ENCODE peak calls at places on chromosomes 5 and 9, in five cellular contexts. U is upper lobe of left lung, Q is heart left ventricle, Z is pancreas, I is A673. W is an unnamed sample.

GRCh38 chr5:97778451-97778850 is 595.4 kb upstream of the RIOK2 start:
- DNase-seq in U (no peak), I (no peak), Z (no peak), Q (no peak), W (no peak)

GRCh38 chr5:138460032-138460693 is 5.1 kb upstream of the EGR1 start:
- DNase-seq in I (no peak), Q (no peak), U (no peak), Z (no peak), W (no peak)

GRCh38 chr5:55159763-55160492 is at the start of gene GPX8:
- DNase-seq in Z (no peak), U (no peak), Q (peak; percentile 22), I (peak; percentile 89), W (no peak)

GRCh38 chr5:80161165-80161564 is 94.7 kb downstream of the SERINC5 start:
- DNase-seq in U (no peak), Q (no peak), Z (no peak), I (peak; percentile 90), W (no peak)

GRCh38 chr5:93574939-93575241 is 6.1 kb downstream of the NR2F1-AS1 start:
- DNase-seq in Z (no peak), Q (no peak), I (no peak), U (no peak), W (no peak)

GRCh38 chr9:77417570-77417969 is 230.6 kb downstream of the GNA14 start:
- DNase-seq in Z (no peak), Q (no peak), U (no peak), I (peak; percentile 55), W (no peak)

GRCh38 chr9:4762889-4763521 is 22.0 kb upstream of the AK3 start:
- DNase-seq in U (no peak), Z (no peak), Q (peak; percentile 37), I (peak; percentile 73), W (no peak)

GRCh38 chr5:180049357-180049673 is 22.2 kb downstream of the RNF130 start:
- DNase-seq in U (no peak), Z (no peak), I (no peak), Q (no peak), W (no peak)

GRCh38 chr5:8953911-8954310 is 592.0 kb downstream of the SEMA5A start:
- DNase-seq in U (no peak), Z (no peak), Q (no peak), I (no peak), W (no peak)

GRCh38 chr9:88197016-88197415 is 58.7 kb upstream of the SPATA31C2 start:
- DNase-seq in I (peak; percentile 96), Z (no peak), Q (no peak), U (no peak), W (no peak)

GRCh38 chr5:53123702-53124101 is 14.1 kb upstream of the MOCS2 start:
- DNase-seq in Z (no peak), Q (no peak), I (peak; percentile 8), U (no peak), W (no peak)

GRCh38 chr5:20215257-20215656 is 227.3 kb upstream of the CDH18 start:
- DNase-seq in U (no peak), Z (no peak), Q (no peak), I (no peak), W (no peak)

GRCh38 chr9:90285946-90286345 is 356.7 kb downstream of the DIRAS2 start:
- DNase-seq in I (no peak), Z (no peak), Q (no peak), U (no peak), W (no peak)

GRCh38 chr9:112500842-112501241 is 14.2 kb downstream of the KIAA1958 start:
- DNase-seq in Z (no peak), I (no peak), Q (no peak), U (no peak), W (no peak)

GRCh38 chr5:88955403-88955802 is 72.4 kb upstream of the MEF2C start:
- DNase-seq in Q (no peak), Z (no peak), U (no peak), I (no peak), W (no peak)

GRCh38 chr5:36161317-36161716 is 9.4 kb downstream of the SKP2 start:
- DNase-seq in Q (no peak), I (no peak), U (no peak), Z (no peak), W (no peak)

GRCh38 chr5:44568519-44568918 is 179.3 kb upstream of the FGF10 start:
- DNase-seq in Z (no peak), Q (no peak), I (no peak), U (no peak), W (no peak)

GRCh38 chr9:83714316-83714715 is 6.6 kb upstream of the UBQLN1 start:
- DNase-seq in U (no peak), I (peak; percentile 13), Q (no peak), Z (no peak), W (no peak)

GRCh38 chr5:54357371-54358058 is 47.1 kb upstream of the ARL15 start:
- DNase-seq in Z (no peak), Q (no peak), U (no peak), I (peak; percentile 32), W (no peak)

GRCh38 chr5:88370824-88371223 is 102.2 kb upstream of the TMEM161B start:
- DNase-seq in I (no peak), Z (no peak), Q (no peak), U (no peak), W (no peak)

DNA sequence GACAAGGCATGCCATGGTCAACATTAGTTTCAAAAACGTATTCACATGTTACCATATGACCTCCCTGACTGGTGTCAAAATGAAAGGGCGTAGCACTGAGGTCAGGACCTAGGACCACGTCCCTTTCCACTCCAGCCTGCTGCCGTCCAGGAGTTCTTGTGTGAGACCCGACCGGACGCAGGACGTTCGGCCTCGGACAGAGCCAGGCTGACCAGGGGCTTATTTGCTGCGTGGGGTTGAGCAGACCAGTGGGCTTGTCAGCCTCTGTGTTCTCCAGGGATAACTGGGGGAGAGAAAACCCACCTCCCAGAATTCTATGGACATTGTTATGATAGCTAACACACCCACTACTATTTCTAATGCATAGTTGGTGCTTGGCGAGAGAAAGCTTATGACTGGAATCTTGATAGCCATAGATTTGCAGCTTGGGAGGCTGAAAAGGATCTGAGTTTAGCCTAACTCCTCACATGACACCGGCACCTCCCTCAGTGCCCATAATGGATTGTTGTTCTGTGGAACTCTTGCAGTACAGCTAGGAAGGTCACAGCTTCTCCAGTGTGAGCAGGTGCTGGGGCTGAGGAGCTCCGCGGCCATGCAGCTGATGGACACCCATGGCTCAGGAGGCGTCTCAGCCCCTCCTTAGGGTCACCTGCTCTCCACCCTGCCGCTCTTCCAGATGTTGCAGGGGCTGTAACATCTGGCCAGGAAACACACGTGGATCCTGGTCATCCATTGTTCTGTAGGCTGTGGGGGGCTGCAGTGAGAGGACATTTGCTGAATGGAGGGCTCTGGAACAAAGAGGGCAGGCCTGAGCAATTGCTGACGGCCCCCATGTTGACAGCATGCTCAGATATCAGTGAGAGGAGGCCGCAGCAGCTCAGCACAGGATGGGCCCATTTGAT is 368.4 kb downstream of the IRX2 start:
- DNase-seq in I (no peak), Q (no peak), U (no peak), Z (no peak), W (no peak)
- H3K9me3 ChIP-seq in I (peaks cover 12% of the 10 kb centered on the region), Q (no peaks in the 10 kb centered on the region), U (no peaks in the 10 kb centered on the region), Z (no peaks in the 10 kb centered on the region), W (no peaks in the 10 kb centered on the region)

DNA sequence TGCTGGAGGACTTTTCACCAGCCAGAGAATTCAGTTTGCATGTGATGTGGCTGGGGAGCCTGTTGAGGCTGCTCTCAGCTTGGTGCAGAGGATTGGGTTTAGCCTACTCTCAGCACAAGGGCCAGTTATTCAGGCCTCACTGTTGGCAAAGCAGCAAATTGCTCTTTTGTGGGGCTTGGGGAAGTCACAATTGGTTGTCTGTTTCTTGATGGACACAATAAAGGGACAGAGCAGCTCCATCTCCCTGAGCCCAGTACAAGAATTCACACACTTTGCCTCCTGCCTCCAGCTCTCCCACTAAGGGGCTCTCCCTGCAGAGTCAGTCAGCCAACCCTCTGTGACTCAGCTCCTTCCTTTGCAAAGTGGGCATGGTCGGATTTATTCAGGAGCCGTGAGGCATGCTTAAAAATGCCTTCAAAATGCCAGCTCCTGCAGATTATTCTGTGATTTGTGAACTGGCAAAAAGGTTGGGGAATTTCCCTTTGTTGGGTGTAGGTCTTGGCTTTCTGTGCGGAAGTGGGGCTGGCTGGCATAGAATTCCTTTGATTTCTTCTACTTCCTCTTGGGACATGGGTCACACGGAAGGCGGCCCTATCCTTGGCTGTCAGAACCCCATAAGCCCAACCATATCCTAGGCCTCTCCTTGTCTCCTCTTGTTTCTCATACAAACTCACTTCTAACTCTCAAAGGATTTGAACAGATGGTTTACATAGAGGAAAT is 118.6 kb upstream of the CD180 start:
- DNase-seq in I (peak; percentile 58), U (no peak), Z (no peak), Q (no peak), W (no peak)
- TF ChIP-seq CTCF in I (no peak), U (no peak), Z (no peak), Q (no peak), W (no peak)

DNA sequence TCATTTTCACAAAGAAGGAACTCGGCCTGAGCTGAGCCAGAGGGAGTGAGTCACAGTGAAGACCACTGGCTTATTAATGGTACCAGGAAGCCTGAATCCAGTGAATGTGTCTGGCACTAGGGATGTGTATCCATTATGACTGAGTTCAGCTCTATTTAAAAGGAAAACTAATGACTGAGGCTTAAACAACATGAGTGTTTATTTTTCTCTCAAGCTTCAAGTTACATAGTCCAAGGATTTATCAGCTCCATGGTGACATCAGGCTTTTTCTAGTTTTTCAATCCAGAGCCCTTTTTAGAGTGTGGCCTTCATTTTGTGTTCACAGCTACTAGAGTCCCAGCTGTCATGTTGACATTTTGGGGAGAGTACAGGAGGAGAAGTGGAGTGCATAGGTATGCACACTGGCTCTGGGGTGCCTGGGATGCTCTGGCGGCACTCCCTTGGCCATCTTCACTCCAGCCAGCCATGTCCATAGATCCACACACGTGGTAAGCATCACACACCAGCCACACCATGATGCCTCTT is 159.5 kb upstream of the ERCC6L2 start:
- DNase-seq in Q (no peak), U (no peak), I (no peak), Z (no peak), W (no peak)
- H3K9me3 ChIP-seq in Q (no peaks in the 10 kb centered on the region), U (no peaks in the 10 kb centered on the region), I (no peaks in the 10 kb centered on the region), Z (no peaks in the 10 kb centered on the region), W (no peaks in the 10 kb centered on the region)

GRCh38 chr5:102583663-102584062 is 84.9 kb upstream of the SLCO6A1 start:
- DNase-seq in I (peak; percentile 66), Z (no peak), U (no peak), Q (no peak), W (no peak)
- TF ChIP-seq CTCF in I (peak; percentile 75), Z (peak; percentile 22), U (no peak), Q (peak; percentile 60), W (peak; percentile 56)

GRCh38 chr5:162824360-162824759 is 613.0 kb upstream of the CCNG1 start:
- DNase-seq in Q (no peak), U (no peak), I (no peak), Z (no peak), W (no peak)
- H3K9me3 ChIP-seq in Q (no peaks in the 10 kb centered on the region), U (no peaks in the 10 kb centered on the region), I (no peaks in the 10 kb centered on the region), Z (no peaks in the 10 kb centered on the region), W (no peaks in the 10 kb centered on the region)